ENCODE peak calls at places on chromosomes 12 and 14, in seven cellular contexts. One of them, this sample, is unnamed.

GRCh38 chr12:84822541-84822940 is 90.1 kb downstream of the SLC6A15 start:
- DNase-seq in HCT116: no peak
- DNase-seq in HepG2: no peak
- DNase-seq in H1: no peak
- DNase-seq in SK-N-SH: no peak
- DNase-seq in K562: no peak
- DNase-seq in GM12878: no peak
- DNase-seq in this sample: no peak

GRCh38 chr12:68178184-68178583 is 18.6 kb upstream of the IFNG start:
- DNase-seq in HCT116: no peak
- DNase-seq in HepG2: no peak
- DNase-seq in H1: no peak
- DNase-seq in SK-N-SH: no peak
- DNase-seq in K562: no peak
- DNase-seq in GM12878: no peak
- DNase-seq in this sample: no peak

GRCh38 chr14:92973265-92973797 is 50.4 kb downstream of the CHGA start:
- DNase-seq in HCT116: no peak
- DNase-seq in HepG2: peak
- DNase-seq in H1: peak
- DNase-seq in SK-N-SH: peak
- DNase-seq in K562: peak
- DNase-seq in GM12878: no peak
- DNase-seq in this sample: peak

GRCh38 chr14:56116128-56116900 is 1.9 kb upstream of the PELI2 start:
- DNase-seq in HCT116: no peak
- DNase-seq in HepG2: no peak
- DNase-seq in H1: no peak
- DNase-seq in SK-N-SH: no peak
- DNase-seq in K562: no peak
- DNase-seq in GM12878: no peak
- DNase-seq in this sample: no peak

GRCh38 chr12:24447678-24448077 is 498.2 kb upstream of the SOX5 start:
- DNase-seq in HCT116: no peak
- DNase-seq in HepG2: no peak
- DNase-seq in H1: no peak
- DNase-seq in SK-N-SH: no peak
- DNase-seq in K562: no peak
- DNase-seq in GM12878: no peak
- DNase-seq in this sample: no peak

GRCh38 chr12:72747460-72747859 is 475.3 kb downstream of the TRHDE start:
- DNase-seq in HCT116: no peak
- DNase-seq in HepG2: no peak
- DNase-seq in H1: no peak
- DNase-seq in SK-N-SH: no peak
- DNase-seq in K562: no peak
- DNase-seq in GM12878: no peak
- DNase-seq in this sample: no peak

GRCh38 chr12:54012631-54013398 is 4.0 kb downstream of the HOXC8 start:
- DNase-seq in HCT116: no peak
- DNase-seq in HepG2: no peak
- DNase-seq in H1: no peak
- DNase-seq in SK-N-SH: no peak
- DNase-seq in K562: no peak
- DNase-seq in GM12878: no peak
- DNase-seq in this sample: no peak

GRCh38 chr14:38357557-38357956 is 101.7 kb upstream of the CLEC14A start:
- DNase-seq in HCT116: no peak
- DNase-seq in HepG2: no peak
- DNase-seq in H1: no peak
- DNase-seq in SK-N-SH: no peak
- DNase-seq in K562: no peak
- DNase-seq in GM12878: no peak
- DNase-seq in this sample: no peak

GRCh38 chr14:24179961-24180726 is 8.3 kb downstream of the REC8 start:
- DNase-seq in HCT116: no peak
- DNase-seq in HepG2: no peak
- DNase-seq in H1: no peak
- DNase-seq in SK-N-SH: no peak
- DNase-seq in K562: no peak
- DNase-seq in GM12878: no peak
- DNase-seq in this sample: no peak

GRCh38 chr12:53652366-53652765 is 23.5 kb downstream of the ATP5MC2 start:
- DNase-seq in HCT116: no peak
- DNase-seq in HepG2: no peak
- DNase-seq in H1: no peak
- DNase-seq in SK-N-SH: no peak
- DNase-seq in K562: no peak
- DNase-seq in GM12878: no peak
- DNase-seq in this sample: no peak

GRCh38 chr12:122823429-122823828 is 11.8 kb upstream of the HIP1R start:
- DNase-seq in HCT116: no peak
- DNase-seq in HepG2: no peak
- DNase-seq in H1: no peak
- DNase-seq in SK-N-SH: no peak
- DNase-seq in K562: no peak
- DNase-seq in GM12878: no peak
- DNase-seq in this sample: no peak

GRCh38 chr14:105364100-105364708 is 34.1 kb upstream of the TEX22 start:
- DNase-seq in HCT116: no peak
- DNase-seq in HepG2: no peak
- DNase-seq in H1: no peak
- DNase-seq in SK-N-SH: peak
- DNase-seq in K562: peak
- DNase-seq in GM12878: no peak
- DNase-seq in this sample: no peak

GRCh38 chr12:28108599-28108998 is 81.7 kb upstream of the CCDC91 start:
- DNase-seq in HCT116: no peak
- DNase-seq in HepG2: no peak
- DNase-seq in H1: no peak
- DNase-seq in SK-N-SH: no peak
- DNase-seq in K562: peak
- DNase-seq in GM12878: no peak
- DNase-seq in this sample: no peak

GRCh38 chr12:87020071-87020470 is 763.9 kb upstream of the MGAT4C start:
- DNase-seq in HCT116: no peak
- DNase-seq in HepG2: no peak
- DNase-seq in H1: no peak
- DNase-seq in SK-N-SH: no peak
- DNase-seq in K562: no peak
- DNase-seq in GM12878: no peak
- DNase-seq in this sample: no peak
- TF ChIP-seq JUND in HCT116: no peak
- TF ChIP-seq JUND in HepG2: no peak
- TF ChIP-seq JUND in H1: no peak
- TF ChIP-seq JUND in SK-N-SH: no peak
- TF ChIP-seq JUND in K562: no peak
- TF ChIP-seq JUND in GM12878: no peak
- TF ChIP-seq JUND in this sample: no peak

DNA sequence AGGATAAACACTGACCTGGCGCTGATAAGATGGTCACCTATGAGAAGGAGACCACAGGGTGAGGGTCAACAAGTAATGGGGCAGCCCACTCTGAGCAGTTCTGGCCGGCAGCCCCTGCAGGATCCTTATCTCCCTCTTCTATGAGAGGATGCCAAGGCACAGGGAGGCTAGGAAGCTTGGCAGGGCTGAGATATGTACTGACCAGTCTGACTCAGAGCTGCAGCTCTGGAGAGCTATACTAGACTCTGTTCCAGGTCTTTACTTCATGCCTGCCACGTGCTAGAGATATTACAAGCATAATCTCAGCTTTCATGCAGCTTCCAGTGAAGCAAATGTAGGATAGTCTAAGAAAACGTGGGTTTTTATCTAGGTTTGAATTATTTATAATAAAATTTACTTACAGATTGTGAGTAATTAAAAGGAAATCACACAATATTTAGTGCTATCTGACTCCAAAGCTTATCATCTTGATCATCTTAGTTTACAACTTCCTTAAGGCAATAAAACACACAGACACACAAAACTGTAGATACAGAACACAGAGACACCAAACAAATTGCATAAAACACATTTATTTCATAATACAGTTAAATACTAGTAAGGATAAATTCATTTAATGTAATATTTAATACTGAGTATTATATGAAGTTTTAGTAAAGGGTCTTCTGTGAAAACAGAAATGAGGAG is 32.3 kb downstream of the GIT2 start:
- DNase-seq in HCT116: no peak
- DNase-seq in HepG2: no peak
- DNase-seq in H1: no peak
- DNase-seq in SK-N-SH: no peak
- DNase-seq in K562: no peak
- DNase-seq in GM12878: no peak
- DNase-seq in this sample: no peak
- TF ChIP-seq JUND in HCT116: no peak
- TF ChIP-seq JUND in HepG2: no peak
- TF ChIP-seq JUND in H1: no peak
- TF ChIP-seq JUND in SK-N-SH: peak
- TF ChIP-seq JUND in K562: no peak
- TF ChIP-seq JUND in GM12878: no peak
- TF ChIP-seq JUND in this sample: no peak

GRCh38 chr12:114936148-114937099 is 252.4 kb upstream of the TBX3 start:
- DNase-seq in HCT116: no peak
- DNase-seq in HepG2: no peak
- DNase-seq in H1: no peak
- DNase-seq in SK-N-SH: no peak
- DNase-seq in K562: no peak
- DNase-seq in GM12878: no peak
- DNase-seq in this sample: no peak
- TF ChIP-seq JUND in HCT116: no peak
- TF ChIP-seq JUND in HepG2: no peak
- TF ChIP-seq JUND in H1: no peak
- TF ChIP-seq JUND in SK-N-SH: peak
- TF ChIP-seq JUND in K562: peak
- TF ChIP-seq JUND in GM12878: no peak
- TF ChIP-seq JUND in this sample: no peak

DNA sequence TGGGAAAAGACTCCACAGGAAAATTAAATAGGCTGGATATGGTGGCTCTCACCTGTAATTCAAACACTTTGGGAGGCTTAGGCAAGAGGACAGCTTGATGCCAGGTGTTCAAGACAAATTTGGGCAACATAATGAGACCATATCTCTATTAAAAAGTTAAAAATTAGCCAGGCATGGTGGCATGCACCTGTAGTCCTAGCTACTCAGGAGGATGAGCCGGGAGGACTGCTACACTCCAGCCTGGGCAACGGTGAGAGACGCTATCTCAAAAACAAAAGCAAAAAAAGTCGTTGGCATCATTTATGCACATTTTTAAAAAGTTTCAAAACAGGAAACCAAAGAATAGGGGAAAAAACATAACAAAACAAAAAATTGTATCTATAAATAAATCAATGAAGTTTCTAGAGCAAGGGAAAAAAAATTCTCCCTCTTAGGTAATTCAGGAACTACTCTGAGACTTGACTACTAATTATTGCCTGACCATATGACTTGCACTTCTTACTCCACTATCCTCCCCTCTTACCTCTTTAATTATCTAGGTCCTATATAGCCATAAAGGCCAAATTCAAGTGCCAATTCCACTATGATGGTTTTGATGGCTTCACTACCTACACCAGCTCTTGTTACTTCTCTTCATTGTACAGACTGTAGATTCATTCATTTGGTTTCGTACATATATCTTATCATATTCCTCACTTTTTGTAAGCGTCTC is 1.6 kb downstream of the METTL3 start:
- DNase-seq in HCT116: no peak
- DNase-seq in HepG2: no peak
- DNase-seq in H1: no peak
- DNase-seq in SK-N-SH: no peak
- DNase-seq in K562: no peak
- DNase-seq in GM12878: no peak
- DNase-seq in this sample: no peak
- TF ChIP-seq JUND in HCT116: no peak
- TF ChIP-seq JUND in HepG2: no peak
- TF ChIP-seq JUND in H1: no peak
- TF ChIP-seq JUND in SK-N-SH: no peak
- TF ChIP-seq JUND in K562: no peak
- TF ChIP-seq JUND in GM12878: no peak
- TF ChIP-seq JUND in this sample: no peak

GRCh38 chr12:65525501-65526141 is 247.1 kb downstream of the MSRB3 start:
- DNase-seq in HCT116: no peak
- DNase-seq in HepG2: no peak
- DNase-seq in H1: no peak
- DNase-seq in SK-N-SH: no peak
- DNase-seq in K562: no peak
- DNase-seq in GM12878: no peak
- DNase-seq in this sample: no peak
- TF ChIP-seq JUND in HCT116: no peak
- TF ChIP-seq JUND in HepG2: no peak
- TF ChIP-seq JUND in H1: no peak
- TF ChIP-seq JUND in SK-N-SH: no peak
- TF ChIP-seq JUND in K562: no peak
- TF ChIP-seq JUND in GM12878: no peak
- TF ChIP-seq JUND in this sample: no peak

DNA sequence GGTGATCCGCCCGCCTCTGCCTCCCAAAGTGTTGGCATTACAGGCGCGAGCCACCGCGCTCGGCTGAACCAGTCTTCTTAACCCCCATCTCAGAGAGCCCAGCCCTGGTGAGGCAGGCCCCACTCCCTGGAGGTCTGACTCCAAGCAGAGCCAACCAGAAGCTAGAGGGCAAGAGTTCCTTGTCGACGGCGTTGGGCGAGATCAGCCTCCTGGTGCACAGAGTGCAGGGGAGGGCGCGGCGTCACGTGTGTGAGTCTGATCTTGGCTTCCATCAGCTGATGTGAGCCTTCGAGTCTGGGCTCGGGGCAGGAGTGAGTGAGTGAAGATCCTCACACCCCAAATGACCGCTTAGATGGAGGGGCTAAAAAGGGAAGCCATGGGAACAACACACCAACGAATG is 28.8 kb upstream of the ADGRD1 start:
- DNase-seq in HCT116: no peak
- DNase-seq in HepG2: no peak
- DNase-seq in H1: no peak
- DNase-seq in SK-N-SH: no peak
- DNase-seq in K562: no peak
- DNase-seq in GM12878: no peak
- DNase-seq in this sample: no peak
- TF ChIP-seq JUND in HCT116: no peak
- TF ChIP-seq JUND in HepG2: no peak
- TF ChIP-seq JUND in H1: no peak
- TF ChIP-seq JUND in SK-N-SH: no peak
- TF ChIP-seq JUND in K562: no peak
- TF ChIP-seq JUND in GM12878: no peak
- TF ChIP-seq JUND in this sample: no peak

DNA sequence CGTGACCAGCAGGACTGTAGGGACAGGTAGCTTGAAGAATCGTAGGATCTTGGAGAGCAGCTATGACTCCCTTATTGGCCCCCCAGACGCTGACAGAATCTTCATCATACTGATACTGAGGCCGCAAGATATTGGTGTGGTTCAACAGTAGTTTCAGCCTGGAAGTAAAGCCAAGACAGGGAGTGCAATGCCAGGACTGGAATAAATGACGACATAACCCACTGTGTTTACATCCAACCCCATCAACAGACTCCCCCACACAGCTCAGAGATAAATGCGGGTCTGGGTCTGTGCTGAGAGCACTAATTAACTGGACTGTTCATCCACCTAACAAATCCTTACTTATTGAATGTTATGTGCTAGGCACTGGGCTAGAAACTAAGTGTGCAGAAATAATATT is 16.6 kb downstream of the NOXRED1 start:
- DNase-seq in HCT116: no peak
- DNase-seq in HepG2: no peak
- DNase-seq in H1: no peak
- DNase-seq in SK-N-SH: no peak
- DNase-seq in K562: peak
- DNase-seq in GM12878: no peak
- DNase-seq in this sample: no peak
- TF ChIP-seq JUND in HCT116: no peak
- TF ChIP-seq JUND in HepG2: no peak
- TF ChIP-seq JUND in H1: no peak
- TF ChIP-seq JUND in SK-N-SH: no peak
- TF ChIP-seq JUND in K562: no peak
- TF ChIP-seq JUND in GM12878: no peak
- TF ChIP-seq JUND in this sample: no peak

GRCh38 chr12:14281539-14281938 is 83.9 kb upstream of the ATF7IP start:
- DNase-seq in HCT116: no peak
- DNase-seq in HepG2: no peak
- DNase-seq in H1: no peak
- DNase-seq in SK-N-SH: no peak
- DNase-seq in K562: no peak
- DNase-seq in GM12878: no peak
- DNase-seq in this sample: no peak
- TF ChIP-seq JUND in HCT116: no peak
- TF ChIP-seq JUND in HepG2: no peak
- TF ChIP-seq JUND in H1: no peak
- TF ChIP-seq JUND in SK-N-SH: no peak
- TF ChIP-seq JUND in K562: no peak
- TF ChIP-seq JUND in GM12878: no peak
- TF ChIP-seq JUND in this sample: no peak

This sample was measured in T47D.